ENCODE peak calls at places on chromosome 22, in nine cellular contexts. S, H, P, M, O, Y, D, U and I are unnamed samples. For H3K4me1, the result is how much of the 10 kb centered on the place peaks cover.

GRCh38 chr22:49198705-49199084 is 629.0 kb downstream of the BRD1 start:
- DNase-seq in S (peak), H (no peak), P (no peak), M (peak), O (peak), Y (peak), D (no peak), U (peak), I (peak)

GRCh38 chr22:31607696-31608095 is 54.3 kb downstream of the PISD start:
- DNase-seq in S (no peak), H (no peak), P (no peak), M (no peak), O (no peak), Y (no peak), D (no peak), U (no peak), I (no peak)

GRCh38 chr22:36160499-36160942 is at the start of gene APOL3:
- DNase-seq in S (peak), H (peak), P (peak), M (peak), O (peak), Y (no peak), D (peak), U (peak), I (peak)

GRCh38 chr22:27461470-27461869 is 340.1 kb downstream of the MN1 start:
- DNase-seq in S (no peak), H (peak), P (no peak), M (no peak), O (no peak), Y (no peak), D (no peak), U (no peak), I (no peak)

GRCh38 chr22:37287550-37287951 is 5.2 kb downstream of the CYTH4 start:
- DNase-seq in S (no peak), H (no peak), P (no peak), M (no peak), O (no peak), Y (no peak), D (no peak), U (no peak), I (no peak)

GRCh38 chr22:47600281-47600680 is 837.8 kb downstream of the TBC1D22A start:
- DNase-seq in S (no peak), H (no peak), P (no peak), M (no peak), O (no peak), Y (no peak), D (no peak), U (no peak), I (no peak)

GRCh38 chr22:50139843-50140415 is 30.6 kb upstream of the PANX2 start:
- DNase-seq in S (no peak), H (no peak), P (no peak), M (no peak), O (no peak), Y (no peak), D (no peak), U (no peak), I (no peak)

GRCh38 chr22:30408388-30409101 is 11.7 kb downstream of the SEC14L2 start:
- DNase-seq in S (no peak), H (peak), P (peak), M (no peak), O (no peak), Y (no peak), D (no peak), U (no peak), I (no peak)

GRCh38 chr22:48135641-48136040 is 1373.2 kb downstream of the TBC1D22A start:
- DNase-seq in S (no peak), H (no peak), P (no peak), M (no peak), O (no peak), Y (no peak), D (no peak), U (no peak), I (no peak)

GRCh38 chr22:20422965-20423635 is 14.5 kb downstream of the SCARF2 start:
- DNase-seq in S (no peak), H (no peak), P (no peak), M (peak), O (peak), Y (no peak), D (no peak), U (no peak), I (peak)

GRCh38 chr22:19291580-19292261 is at the start of gene CLTCL1:
- DNase-seq in S (peak), H (peak), P (peak), M (peak), O (peak), Y (peak), D (peak), U (peak), I (peak)

GRCh38 chr22:33389927-33390326 is 331.7 kb upstream of the SYN3 start:
- DNase-seq in S (no peak), H (peak), P (no peak), M (no peak), O (no peak), Y (no peak), D (no peak), U (no peak), I (no peak)

GRCh38 chr22:19503869-19504268 is 20.3 kb downstream of the CLDN5 start:
- DNase-seq in S (no peak), H (no peak), P (no peak), M (no peak), O (no peak), Y (no peak), D (no peak), U (no peak), I (no peak)

GRCh38 chr22:49934891-49935557 is 16.6 kb downstream of the CRELD2 start:
- DNase-seq in S (peak), H (peak), P (peak), M (peak), O (peak), Y (peak), D (peak), U (peak), I (peak)

GRCh38 chr22:20904008-20904979 is 12.9 kb upstream of the CRKL start:
- DNase-seq in S (no peak), H (peak), P (no peak), M (peak), O (peak), Y (no peak), D (no peak), U (peak), I (no peak)

GRCh38 chr22:45268167-45268957 is 16.4 kb upstream of the UPK3A start:
- DNase-seq in S (peak), H (no peak), P (peak), M (no peak), O (no peak), Y (no peak), D (no peak), U (peak), I (no peak)

GRCh38 chr22:20550851-20551744 is 43.7 kb downstream of the MED15 start:
- DNase-seq in S (no peak), H (peak), P (peak), M (peak), O (peak), Y (no peak), D (no peak), U (peak), I (peak)

GRCh38 chr22:26461188-26461810 is 22.3 kb downstream of the HPS4 start:
- DNase-seq in S (peak), H (peak), P (peak), M (peak), O (peak), Y (no peak), D (peak), U (peak), I (peak)

GRCh38 chr22:21984793-21985192 is 2.2 kb upstream of the TOP3B start:
- DNase-seq in S (no peak), H (peak), P (peak), M (no peak), O (no peak), Y (no peak), D (no peak), U (no peak), I (no peak)

GRCh38 chr22:37162221-37163095 is 12.7 kb upstream of the IL2RB start:
- DNase-seq in S (peak), H (no peak), P (no peak), M (no peak), O (no peak), Y (no peak), D (no peak), U (no peak), I (no peak)

GRCh38 chr22:20439928-20440575 is 2.4 kb upstream of the SCARF2 start:
- DNase-seq in S (no peak), H (no peak), P (no peak), M (no peak), O (no peak), Y (no peak), D (no peak), U (no peak), I (no peak)

GRCh38 chr22:20001082-20001638 is 15.5 kb downstream of the ARVCF start:
- DNase-seq in S (no peak), H (peak), P (peak), M (no peak), O (no peak), Y (no peak), D (no peak), U (no peak), I (no peak)

GRCh38 chr22:32904044-32904443 is 102.5 kb downstream of the TIMP3 start:
- DNase-seq in S (no peak), H (peak), P (no peak), M (peak), O (no peak), Y (no peak), D (no peak), U (peak), I (peak)

GRCh38 chr22:37328017-37328416 is 45.7 kb downstream of the CYTH4 start:
- DNase-seq in S (no peak), H (peak), P (peak), M (no peak), O (no peak), Y (no peak), D (no peak), U (no peak), I (no peak)

GRCh38 chr22:23161574-23161973 is 16.3 kb downstream of the RAB36 start:
- DNase-seq in S (no peak), H (no peak), P (no peak), M (no peak), O (no peak), Y (no peak), D (no peak), U (no peak), I (no peak)
- H3K4me3 ChIP-seq in S (no peak), H (no peak), P (no peak), M (no peak), O (no peak), Y (no peak), D (no peak), U (no peak), I (no peak)

GRCh38 chr22:41310336-41310735 is 9.0 kb downstream of the ZC3H7B start:
- DNase-seq in S (no peak), H (no peak), P (no peak), M (no peak), O (no peak), Y (no peak), D (no peak), U (no peak), I (no peak)
- H3K4me1 ChIP-seq in S (under half), H (under half), P (under half), M (under half), O (under half), Y (under half), D (under half), U (under half), I (under half)

DNA sequence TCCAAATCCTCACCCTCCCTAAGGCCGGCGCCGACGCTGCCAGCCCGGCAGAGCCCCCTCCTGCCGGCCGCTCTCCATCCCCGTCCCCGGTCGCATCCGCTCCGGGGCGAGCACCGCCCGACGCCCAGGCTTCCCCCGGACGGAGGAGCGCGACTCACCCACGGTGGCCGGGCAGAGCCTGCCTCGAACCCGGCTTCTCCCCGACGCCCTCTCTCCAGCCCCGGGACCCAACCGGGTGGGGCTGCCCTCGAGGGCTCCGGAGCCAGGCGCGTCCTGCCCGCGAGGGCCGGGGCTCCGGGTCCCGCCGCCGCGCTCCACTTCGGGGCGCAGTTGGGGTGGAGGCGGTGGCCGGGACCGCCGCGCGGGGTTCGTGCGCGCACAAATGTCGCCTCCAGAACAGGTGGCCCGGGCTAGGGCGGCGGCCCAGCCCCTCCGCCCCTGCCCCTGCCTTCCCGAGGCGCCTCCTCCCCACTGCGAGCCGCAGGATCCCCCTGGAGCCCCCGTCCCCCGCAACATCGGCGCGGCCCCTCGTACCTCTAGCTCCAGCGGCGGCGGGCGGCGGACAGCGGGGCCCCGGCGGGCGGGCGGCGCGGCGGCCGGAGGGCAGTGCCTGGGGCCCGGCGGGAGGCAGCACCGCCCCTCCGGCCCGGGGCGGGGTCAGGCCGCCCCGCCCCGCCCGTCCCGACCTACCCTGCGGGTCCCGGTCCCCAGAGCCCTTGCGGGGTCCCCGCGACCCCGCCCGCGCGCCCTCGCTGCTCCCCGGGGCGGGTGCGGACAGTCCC is at the start of gene A4GALT:
- DNase-seq in S (no peak), H (no peak), P (no peak), M (no peak), O (no peak), Y (no peak), D (no peak), U (no peak), I (no peak)
- TF ChIP-seq POLR2A in S (no peak), H (no peak), P (no peak), M (no peak), O (peak), Y (no peak), D (peak), U (no peak), I (peak)

GRCh38 chr22:23858484-23858815 is 775 bp downstream of the SLC2A11 start:
- DNase-seq in S (no peak), H (no peak), P (no peak), M (no peak), O (no peak), Y (no peak), D (no peak), U (no peak), I (no peak)
- H3K4me3 ChIP-seq in S (peak), H (peak), P (no peak), M (no peak), O (peak), Y (peak), D (peak), U (peak), I (peak)

GRCh38 chr22:40383905-40384304 is 13.5 kb downstream of the SGSM3 start:
- DNase-seq in S (no peak), H (peak), P (no peak), M (peak), O (no peak), Y (no peak), D (no peak), U (no peak), I (no peak)

GRCh38 chr22:40381461-40381860 is 11.1 kb downstream of the SGSM3 start:
- DNase-seq in S (no peak), H (no peak), P (no peak), M (no peak), O (no peak), Y (no peak), D (no peak), U (no peak), I (no peak)

GRCh38 chr22:40376149-40376548 is 5.8 kb downstream of the SGSM3 start:
- DNase-seq in S (peak), H (no peak), P (no peak), M (no peak), O (no peak), Y (no peak), D (no peak), U (no peak), I (no peak)

GRCh38 chr22:40374567-40374966 is 4.2 kb downstream of the SGSM3 start:
- DNase-seq in S (no peak), H (no peak), P (no peak), M (no peak), O (no peak), Y (no peak), D (no peak), U (no peak), I (no peak)

GRCh38 chr22:40377931-40378330 is 7.5 kb downstream of the SGSM3 start:
- DNase-seq in S (peak), H (no peak), P (no peak), M (no peak), O (no peak), Y (no peak), D (no peak), U (no peak), I (no peak)
- H3K4me1 ChIP-seq in S (under half), H (under half), P (under half), M (under half), O (under half), Y (under half), D (under half), U (under half), I (under half)

GRCh38 chr22:44173154-44173553 is 7.6 kb upstream of the PARVG start:
- DNase-seq in S (no peak), H (no peak), P (no peak), M (no peak), O (no peak), Y (no peak), D (no peak), U (no peak), I (no peak)
- TF ChIP-seq POLR2A in S (no peak), H (no peak), P (no peak), M (no peak), O (no peak), Y (no peak), D (no peak), U (no peak), I (no peak)

DNA sequence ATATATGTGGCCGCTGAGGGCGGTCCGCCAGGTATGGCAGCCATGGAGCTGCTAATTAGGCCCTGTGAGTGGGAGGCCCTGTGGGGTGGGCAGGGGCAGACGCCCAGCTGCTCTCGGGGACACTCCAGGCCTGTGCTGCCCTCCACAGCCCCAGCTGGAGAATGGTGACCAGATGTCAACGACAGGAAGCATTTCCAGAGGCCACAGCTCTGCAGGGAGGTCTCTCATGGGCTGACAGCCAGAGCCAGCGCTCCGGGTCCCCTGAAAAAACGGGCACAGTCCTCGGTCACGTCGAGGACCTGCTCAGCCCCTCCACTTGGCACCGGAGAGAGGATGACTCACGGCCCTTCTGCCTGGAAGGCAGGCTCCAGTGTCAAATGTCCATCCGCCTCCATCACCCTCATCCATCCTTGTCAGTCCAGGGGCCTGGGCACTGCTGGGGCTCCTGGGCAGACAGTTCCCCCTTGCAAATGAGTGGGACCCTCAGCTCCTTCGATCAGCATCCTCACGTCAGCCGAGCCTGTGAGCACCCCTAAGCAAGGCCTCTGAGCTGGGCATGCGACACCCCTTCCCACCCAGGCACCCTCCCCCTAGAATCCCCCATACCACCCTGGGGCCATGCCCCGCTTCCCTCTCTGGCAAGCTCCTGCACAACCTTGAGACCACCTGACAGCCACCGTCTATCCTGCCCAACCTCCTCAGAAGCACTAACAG is 1.9 kb downstream of the BID start:
- DNase-seq in S (no peak), H (peak), P (no peak), M (no peak), O (peak), Y (no peak), D (no peak), U (no peak), I (peak)
- H3K4me3 ChIP-seq in S (peak), H (peak), P (no peak), M (no peak), O (no peak), Y (no peak), D (peak), U (no peak), I (peak)

DNA sequence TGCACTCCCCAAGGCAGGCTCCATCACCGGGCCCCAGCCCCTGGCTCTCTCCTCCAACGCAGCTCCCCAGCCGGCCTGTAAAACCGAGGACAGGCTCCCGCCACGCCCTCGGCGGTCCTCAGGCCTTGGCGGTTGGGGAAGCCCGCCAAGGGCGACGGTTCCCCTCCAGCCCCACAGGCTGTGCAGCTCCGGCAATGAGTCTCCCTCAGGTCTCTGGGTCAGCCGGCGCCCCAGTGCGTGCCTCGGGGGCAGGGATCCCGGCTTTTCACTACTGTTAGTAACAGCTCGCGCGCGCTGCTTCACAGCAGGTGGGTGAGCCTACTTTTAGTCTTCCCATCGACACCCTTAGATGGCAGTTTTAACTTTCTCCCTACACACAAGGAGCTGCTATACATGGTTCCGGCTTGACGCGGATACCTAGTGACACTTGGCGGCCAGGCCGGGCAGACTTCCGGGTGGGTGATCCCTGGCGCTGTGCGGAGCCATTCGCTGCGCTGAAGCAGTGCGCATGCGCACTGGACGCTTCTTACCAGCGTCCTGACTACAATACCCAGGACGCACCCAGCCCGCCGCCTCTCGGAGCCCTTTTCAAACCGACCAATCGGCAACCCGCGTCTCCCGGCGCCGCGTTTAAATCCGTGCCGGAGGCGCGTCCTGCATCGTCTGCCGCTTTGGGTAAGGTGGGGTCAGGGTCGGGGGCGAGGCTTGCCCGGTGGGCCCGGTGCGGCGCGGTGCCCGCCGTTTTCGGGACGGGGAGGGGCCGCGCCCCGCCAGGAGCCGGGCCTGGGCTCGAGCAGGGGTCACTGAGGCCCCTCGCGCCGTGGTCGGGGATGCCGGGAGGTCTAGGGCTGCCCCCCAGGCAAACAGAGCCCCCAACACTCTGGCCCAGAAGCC is at the start of gene GTSE1:
- DNase-seq in S (peak), H (peak), P (peak), M (peak), O (peak), Y (peak), D (peak), U (peak), I (peak)
- H3K4me1 ChIP-seq in S (under half), H (under half), P (under half), M (under half), O (under half), Y (under half), D (under half), U (under half), I (under half)